ENCODE peak calls at places on chromosomes 4 and X, in five cellular contexts. A, Z, S, E and C are unnamed samples.

GRCh38 chrX:106932492-106932923 is 12.3 kb downstream of the CLDN2 start:
- DNase-seq in A (no peak), Z (no peak), S (peak; percentile 19), E (no peak), C (peak; percentile 59)

GRCh38 chrX:56745019-56745418 is 16.0 kb downstream of the NBDY start:
- DNase-seq in A (no peak), Z (no peak), S (peak; percentile 81), E (no peak), C (no peak)

GRCh38 chrX:103864886-103865534 is 33.0 kb upstream of the RAB9B start:
- DNase-seq in A (no peak), Z (no peak), S (no peak), E (no peak), C (no peak)

GRCh38 chr4:116427666-116428065 is 657.7 kb downstream of the TRAM1L1 start:
- DNase-seq in A (no peak), Z (no peak), S (no peak), E (no peak), C (no peak)

GRCh38 chr4:93764647-93765246 is 63.8 kb upstream of the ATOH1 start:
- DNase-seq in A (no peak), Z (peak; percentile 48), S (peak; percentile 34), E (no peak), C (peak; percentile 65)

GRCh38 chr4:162323919-162324318 is 160.1 kb upstream of the FSTL5 start:
- DNase-seq in A (no peak), Z (no peak), S (no peak), E (no peak), C (no peak)

GRCh38 chrX:139930923-139931645 is 1.8 kb downstream of the ATP11C start:
- DNase-seq in A (peak; percentile 10), Z (peak; percentile 35), S (no peak), E (no peak), C (peak; percentile 26)

GRCh38 chr4:137283737-137284136 is 248.6 kb downstream of the PCDH18 start:
- DNase-seq in A (no peak), Z (no peak), S (peak; percentile 43), E (no peak), C (peak; percentile 20)

GRCh38 chr4:101019313-101019712 is 328.0 kb downstream of the PPP3CA start:
- DNase-seq in A (no peak), Z (no peak), S (no peak), E (no peak), C (no peak)

GRCh38 chr4:23930750-23931488 is 41.1 kb upstream of the PPARGC1A start:
- DNase-seq in A (no peak), Z (peak; percentile 10), S (peak; percentile 50), E (no peak), C (peak; percentile 84)

GRCh38 chr4:38795087-38795486 is 9.5 kb downstream of the TLR1 start:
- DNase-seq in A (no peak), Z (no peak), S (no peak), E (no peak), C (no peak)

GRCh38 chr4:94831607-94832006 is 73.9 kb downstream of the BMPR1B start:
- DNase-seq in A (no peak), Z (no peak), S (no peak), E (no peak), C (no peak)